ENCODE peak calls at places on chromosome 19, in six cellular contexts. One of them, this sample, is unnamed. For H3K4me1 and H3K9me3, the result is how much of the 10 kb centered on the place peaks cover.

GRCh38 chr19:56538761-56539263 is at the start of gene ZFP28:
- DNase-seq in IMR-90: no peak
- DNase-seq in lower lobe of right lung: peak
- DNase-seq in ascending aorta: peak
- DNase-seq in ovary: no peak
- DNase-seq in left ventricle myocardium inferior: peak
- DNase-seq in this sample: peak

GRCh38 chr19:58569191-58569942 is 3.8 kb downstream of the MZF1 start:
- DNase-seq in ovary: peak
- DNase-seq in IMR-90: no peak
- DNase-seq in ascending aorta: no peak
- DNase-seq in left ventricle myocardium inferior: no peak
- DNase-seq in lower lobe of right lung: no peak
- DNase-seq in this sample: no peak

GRCh38 chr19:42606660-42607351 is 12.1 kb upstream of the CEACAM8 start:
- DNase-seq in IMR-90: peak
- DNase-seq in ascending aorta: no peak
- DNase-seq in left ventricle myocardium inferior: peak
- DNase-seq in lower lobe of right lung: peak
- DNase-seq in ovary: no peak
- DNase-seq in this sample: no peak

GRCh38 chr19:37817180-37817911 is 38.0 kb upstream of the ZNF573 start:
- DNase-seq in lower lobe of right lung: peak
- DNase-seq in left ventricle myocardium inferior: peak
- DNase-seq in IMR-90: peak
- DNase-seq in ascending aorta: no peak
- DNase-seq in ovary: peak
- DNase-seq in this sample: no peak

GRCh38 chr19:48954595-48955307 is at the start of gene BAX:
- DNase-seq in lower lobe of right lung: peak
- DNase-seq in ascending aorta: peak
- DNase-seq in IMR-90: peak
- DNase-seq in ovary: peak
- DNase-seq in left ventricle myocardium inferior: peak
- DNase-seq in this sample: peak

GRCh38 chr19:10655457-10656312 is 1.5 kb downstream of the ILF3 start:
- DNase-seq in IMR-90: peak
- DNase-seq in ovary: no peak
- DNase-seq in lower lobe of right lung: no peak
- DNase-seq in ascending aorta: no peak
- DNase-seq in left ventricle myocardium inferior: no peak
- DNase-seq in this sample: no peak

GRCh38 chr19:16899566-16900075 is 10.8 kb downstream of the F2RL3 start:
- DNase-seq in IMR-90: no peak
- DNase-seq in left ventricle myocardium inferior: no peak
- DNase-seq in ascending aorta: no peak
- DNase-seq in ovary: no peak
- DNase-seq in lower lobe of right lung: peak
- DNase-seq in this sample: no peak

GRCh38 chr19:13425151-13425550 is 81.1 kb downstream of the CACNA1A start:
- DNase-seq in left ventricle myocardium inferior: no peak
- DNase-seq in ascending aorta: no peak
- DNase-seq in lower lobe of right lung: no peak
- DNase-seq in ovary: no peak
- DNase-seq in IMR-90: no peak
- DNase-seq in this sample: no peak

GRCh38 chr19:48963371-48964204 is 1.5 kb upstream of the FTL start:
- DNase-seq in lower lobe of right lung: peak
- DNase-seq in IMR-90: peak
- DNase-seq in ovary: peak
- DNase-seq in left ventricle myocardium inferior: peak
- DNase-seq in ascending aorta: no peak
- DNase-seq in this sample: no peak

GRCh38 chr19:44050740-44051653 is 839 bp upstream of the ZNF223 start:
- DNase-seq in ovary: no peak
- DNase-seq in left ventricle myocardium inferior: no peak
- DNase-seq in lower lobe of right lung: no peak
- DNase-seq in ascending aorta: no peak
- DNase-seq in IMR-90: no peak
- DNase-seq in this sample: no peak

GRCh38 chr19:30085394-30085793 is 143.4 kb downstream of the URI1 start:
- DNase-seq in ovary: peak
- DNase-seq in ascending aorta: no peak
- DNase-seq in IMR-90: no peak
- DNase-seq in lower lobe of right lung: peak
- DNase-seq in left ventricle myocardium inferior: no peak
- DNase-seq in this sample: peak

GRCh38 chr19:4581381-4582111 is 22.1 kb upstream of the SEMA6B start:
- DNase-seq in left ventricle myocardium inferior: no peak
- DNase-seq in IMR-90: no peak
- DNase-seq in ovary: no peak
- DNase-seq in lower lobe of right lung: no peak
- DNase-seq in ascending aorta: no peak
- DNase-seq in this sample: no peak

GRCh38 chr19:48970923-48971395 is 5.8 kb downstream of the FTL start:
- DNase-seq in ovary: peak
- DNase-seq in IMR-90: peak
- DNase-seq in lower lobe of right lung: peak
- DNase-seq in ascending aorta: no peak
- DNase-seq in left ventricle myocardium inferior: peak
- DNase-seq in this sample: no peak

DNA sequence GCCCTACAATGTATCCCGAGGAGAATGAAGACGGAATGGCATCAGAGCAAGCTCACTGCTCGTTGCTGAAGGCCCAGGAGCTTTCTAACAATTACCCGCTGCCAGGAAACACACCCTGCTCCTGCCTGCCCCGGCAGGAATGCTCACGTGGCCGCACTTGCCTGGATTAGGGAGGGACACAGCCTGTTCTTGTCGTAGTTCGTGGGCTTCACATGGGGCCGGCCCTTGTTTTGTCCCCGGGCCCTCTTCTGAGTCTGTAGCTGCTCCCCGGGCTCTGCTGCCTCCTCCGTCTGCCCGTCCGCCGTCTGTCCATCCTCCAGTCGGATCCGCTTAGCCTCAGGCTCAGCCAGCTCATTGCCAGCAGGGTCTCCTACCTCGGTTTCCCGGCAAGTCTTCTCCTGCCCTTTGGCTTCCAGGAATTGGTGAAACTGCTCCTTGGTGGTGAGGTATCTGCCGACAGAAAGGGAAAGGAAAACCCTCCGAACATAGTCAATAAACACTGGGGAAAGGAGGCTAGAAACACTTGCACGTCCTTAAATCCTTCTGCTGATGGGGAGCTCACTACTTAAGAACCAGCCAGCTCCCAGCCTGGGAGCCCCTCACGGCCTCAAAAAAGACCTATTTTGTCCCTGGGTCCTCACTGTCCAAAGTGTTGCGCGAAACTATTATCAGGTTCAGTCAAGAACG is 934 bp downstream of the DUS3L start:
- DNase-seq in left ventricle myocardium inferior: no peak
- DNase-seq in lower lobe of right lung: no peak
- DNase-seq in IMR-90: no peak
- DNase-seq in ascending aorta: no peak
- DNase-seq in ovary: peak
- DNase-seq in this sample: no peak
- TF ChIP-seq CTCF in left ventricle myocardium inferior: no peak
- TF ChIP-seq CTCF in lower lobe of right lung: no peak
- TF ChIP-seq CTCF in IMR-90: no peak
- TF ChIP-seq CTCF in ascending aorta: no peak
- TF ChIP-seq CTCF in ovary: no peak
- TF ChIP-seq CTCF in this sample: no peak

GRCh38 chr19:2166741-2167738 is 3.3 kb downstream of the DOT1L start:
- DNase-seq in ovary: peak
- DNase-seq in lower lobe of right lung: peak
- DNase-seq in ascending aorta: peak
- DNase-seq in IMR-90: peak
- DNase-seq in left ventricle myocardium inferior: peak
- DNase-seq in this sample: no peak
- H3K4me1 ChIP-seq in ovary: under half
- H3K4me1 ChIP-seq in lower lobe of right lung: half or more
- H3K4me1 ChIP-seq in ascending aorta: under half
- H3K4me1 ChIP-seq in IMR-90: under half
- H3K4me1 ChIP-seq in left ventricle myocardium inferior: half or more
- H3K4me1 ChIP-seq in this sample: under half

DNA sequence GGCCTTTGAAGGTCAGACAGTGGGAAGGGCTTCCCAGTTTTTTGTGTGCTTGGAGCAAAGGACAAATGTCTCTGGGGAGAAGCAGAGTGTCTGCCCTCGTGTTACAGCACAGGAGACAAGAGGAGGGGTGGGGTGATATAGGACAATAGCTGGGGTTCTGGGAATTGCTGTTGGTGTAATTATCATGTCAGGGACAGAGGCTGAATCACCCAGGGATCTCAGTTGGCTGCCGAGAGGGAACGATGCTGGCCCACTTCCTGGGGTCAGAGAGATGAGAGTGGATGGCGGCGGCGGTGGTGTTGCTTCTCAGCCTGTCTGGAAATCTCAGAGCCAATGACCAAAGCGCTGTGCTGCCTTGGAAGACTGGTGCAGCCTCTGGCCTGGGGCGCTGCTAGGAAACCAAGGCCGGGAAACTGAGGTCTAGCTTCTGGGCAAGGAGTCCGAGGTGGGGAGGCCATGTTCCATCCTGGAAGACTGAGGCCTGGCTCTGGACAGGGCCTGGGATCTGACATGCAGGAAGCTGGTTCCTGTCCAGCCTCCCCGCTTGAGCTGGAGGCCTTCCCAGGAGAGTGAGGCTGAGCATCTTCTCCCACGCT is 1.3 kb downstream of the INAFM1 start:
- DNase-seq in IMR-90: peak
- DNase-seq in lower lobe of right lung: peak
- DNase-seq in left ventricle myocardium inferior: peak
- DNase-seq in ascending aorta: no peak
- DNase-seq in ovary: peak
- DNase-seq in this sample: no peak
- H3K9me3 ChIP-seq in IMR-90: under half
- H3K9me3 ChIP-seq in lower lobe of right lung: under half
- H3K9me3 ChIP-seq in left ventricle myocardium inferior: under half
- H3K9me3 ChIP-seq in ascending aorta: under half
- H3K9me3 ChIP-seq in ovary: under half
- H3K9me3 ChIP-seq in this sample: under half

GRCh38 chr19:19191920-19192882 is at the start of the genes BORCS8 and RFXANK:
- DNase-seq in IMR-90: peak
- DNase-seq in ascending aorta: peak
- DNase-seq in left ventricle myocardium inferior: peak
- DNase-seq in lower lobe of right lung: peak
- DNase-seq in ovary: peak
- DNase-seq in this sample: peak
- TF ChIP-seq CTCF in IMR-90: no peak
- TF ChIP-seq CTCF in ascending aorta: no peak
- TF ChIP-seq CTCF in left ventricle myocardium inferior: no peak
- TF ChIP-seq CTCF in lower lobe of right lung: no peak
- TF ChIP-seq CTCF in ovary: no peak
- TF ChIP-seq CTCF in this sample: no peak